ENCODE peak calls at places on chromosome 5, in six cellular contexts. P is HL-60, I is K562, H is stomach, Z is H1, D is transverse colon. F is an unnamed sample.

GRCh38 chr5:164562271-164562856 is 1056.9 kb downstream of the MAT2B start:
- DNase-seq in P (no peak), Z (no peak), I (no peak), D (no peak), H (no peak), F (no peak)

GRCh38 chr5:102498271-102499034 is at the start of gene SLCO6A1:
- DNase-seq in D (no peak), H (no peak), Z (no peak), I (peak), P (no peak), F (no peak)

GRCh38 chr5:100898504-100899346 is 4.4 kb downstream of the ST8SIA4 start:
- DNase-seq in D (no peak), P (no peak), I (no peak), Z (no peak), H (no peak), F (no peak)

GRCh38 chr5:79878131-79878630 is 112.9 kb downstream of the MTX3 start:
- DNase-seq in D (no peak), I (no peak), H (no peak), P (no peak), Z (no peak), F (no peak)

GRCh38 chr5:82234880-82235279 is 43.3 kb downstream of the RPS23 start:
- DNase-seq in P (no peak), Z (no peak), D (peak), H (no peak), I (no peak), F (no peak)

GRCh38 chr5:168413062-168413461 is 73.2 kb upstream of the RARS1 start:
- DNase-seq in D (peak), P (no peak), Z (no peak), H (no peak), I (no peak), F (no peak)

GRCh38 chr5:126354857-126355731 is 68.1 kb upstream of the GRAMD2B start:
- DNase-seq in P (no peak), H (no peak), D (no peak), Z (no peak), I (no peak), F (no peak)

GRCh38 chr5:126961128-126961527 is 69.2 kb downstream of the MARCHF3 start:
- DNase-seq in P (no peak), I (no peak), Z (no peak), H (no peak), D (no peak), F (no peak)

GRCh38 chr5:111697881-111698757 is 58.9 kb downstream of the NREP start:
- DNase-seq in Z (no peak), H (no peak), D (no peak), P (no peak), I (peak), F (no peak)

GRCh38 chr5:82164957-82165698 is 113.0 kb downstream of the RPS23 start:
- DNase-seq in I (peak), D (no peak), H (no peak), Z (no peak), P (no peak), F (peak)

GRCh38 chr5:16579142-16579541 is 37.7 kb downstream of the RETREG1 start:
- DNase-seq in I (no peak), D (no peak), H (peak), P (no peak), Z (no peak), F (peak)

GRCh38 chr5:96408276-96408777 is 24.7 kb downstream of the PCSK1 start:
- DNase-seq in I (no peak), D (no peak), P (no peak), Z (no peak), H (no peak), F (no peak)

GRCh38 chr5:160641405-160641804 is 210.6 kb downstream of the ATP10B start:
- DNase-seq in I (no peak), Z (no peak), D (no peak), H (no peak), P (no peak), F (no peak)

GRCh38 chr5:40853632-40854192 is 12.5 kb downstream of the CARD6 start:
- DNase-seq in P (no peak), D (no peak), I (peak), H (no peak), Z (no peak), F (no peak)

GRCh38 chr5:110884005-110884404 is 145.2 kb downstream of the SLC25A46 start:
- DNase-seq in Z (no peak), D (no peak), I (no peak), P (no peak), H (no peak), F (no peak)

GRCh38 chr5:59464969-59465368 is 428.6 kb downstream of the PDE4D start:
- DNase-seq in H (no peak), Z (no peak), P (no peak), D (no peak), I (no peak), F (no peak)

GRCh38 chr5:177495243-177496060 is 2.0 kb downstream of the PDLIM7 start:
- DNase-seq in H (peak), P (peak), I (peak), D (peak), Z (peak), F (no peak)

DNA sequence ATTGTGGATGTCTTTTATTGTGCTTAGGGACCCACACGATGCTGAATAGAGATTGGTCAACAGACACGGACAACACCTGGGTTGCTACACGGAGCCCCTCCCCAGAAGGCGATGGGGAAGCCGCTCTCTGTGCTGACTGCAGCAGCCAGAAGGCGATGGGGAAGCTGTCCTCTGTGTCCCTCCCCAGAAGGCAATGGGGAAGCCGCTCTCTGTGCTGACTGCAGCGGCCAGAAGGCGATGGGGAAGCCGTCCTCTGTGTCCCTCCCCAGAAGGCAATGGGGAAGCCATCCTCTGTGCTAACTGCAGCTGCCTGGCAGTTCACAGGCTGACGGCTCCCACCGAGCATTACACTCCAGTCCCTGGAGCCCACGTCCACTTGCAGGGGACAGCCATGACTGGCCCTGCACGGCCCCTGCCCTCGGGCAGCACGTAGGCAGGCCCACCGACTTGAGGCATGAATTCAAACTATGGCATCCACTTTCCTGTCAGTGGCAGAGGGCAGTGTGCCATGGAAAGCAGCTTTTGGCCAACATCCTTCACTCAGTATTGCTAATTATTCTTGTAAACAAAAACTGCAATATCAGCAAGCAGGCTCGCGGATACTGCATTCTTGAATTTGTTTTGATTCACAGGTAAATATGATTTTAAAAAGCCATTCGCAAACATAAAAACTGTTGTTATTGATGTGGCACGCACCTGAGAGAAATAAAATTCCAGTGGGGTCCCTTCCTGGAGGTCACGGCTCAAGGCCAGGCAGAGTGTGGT is 48.1 kb upstream of the CLPTM1L start:
- DNase-seq in I (no peak), Z (no peak), H (no peak), P (peak), D (no peak), F (no peak)
- H3K27ac ChIP-seq in I (no peak), Z (no peak), H (no peak), P (no peak), D (no peak), F (no peak)

GRCh38 chr5:123665822-123666371 is 153.9 kb downstream of the CSNK1G3 start:
- DNase-seq in I (no peak), H (no peak), D (no peak), P (no peak), Z (no peak), F (no peak)
- TF ChIP-seq CTCF in I (peak), H (no peak), D (no peak), P (no peak), Z (no peak), F (no peak)

GRCh38 chr5:43352131-43352530 is 38.9 kb upstream of the HMGCS1 start:
- DNase-seq in Z (no peak), H (no peak), I (peak), P (no peak), D (no peak), F (no peak)
- TF ChIP-seq POLR2AphosphoS5 in Z (no peak), H (no peak), I (no peak), P (no peak), D (no peak), F (no peak)

GRCh38 chr5:6732634-6733410 is 19.6 kb downstream of the TENT4A start:
- DNase-seq in H (no peak), Z (no peak), P (no peak), I (no peak), D (no peak), F (no peak)
- H3K27ac ChIP-seq in H (peak), Z (no peak), P (no peak), I (no peak), D (peak), F (no peak)

DNA sequence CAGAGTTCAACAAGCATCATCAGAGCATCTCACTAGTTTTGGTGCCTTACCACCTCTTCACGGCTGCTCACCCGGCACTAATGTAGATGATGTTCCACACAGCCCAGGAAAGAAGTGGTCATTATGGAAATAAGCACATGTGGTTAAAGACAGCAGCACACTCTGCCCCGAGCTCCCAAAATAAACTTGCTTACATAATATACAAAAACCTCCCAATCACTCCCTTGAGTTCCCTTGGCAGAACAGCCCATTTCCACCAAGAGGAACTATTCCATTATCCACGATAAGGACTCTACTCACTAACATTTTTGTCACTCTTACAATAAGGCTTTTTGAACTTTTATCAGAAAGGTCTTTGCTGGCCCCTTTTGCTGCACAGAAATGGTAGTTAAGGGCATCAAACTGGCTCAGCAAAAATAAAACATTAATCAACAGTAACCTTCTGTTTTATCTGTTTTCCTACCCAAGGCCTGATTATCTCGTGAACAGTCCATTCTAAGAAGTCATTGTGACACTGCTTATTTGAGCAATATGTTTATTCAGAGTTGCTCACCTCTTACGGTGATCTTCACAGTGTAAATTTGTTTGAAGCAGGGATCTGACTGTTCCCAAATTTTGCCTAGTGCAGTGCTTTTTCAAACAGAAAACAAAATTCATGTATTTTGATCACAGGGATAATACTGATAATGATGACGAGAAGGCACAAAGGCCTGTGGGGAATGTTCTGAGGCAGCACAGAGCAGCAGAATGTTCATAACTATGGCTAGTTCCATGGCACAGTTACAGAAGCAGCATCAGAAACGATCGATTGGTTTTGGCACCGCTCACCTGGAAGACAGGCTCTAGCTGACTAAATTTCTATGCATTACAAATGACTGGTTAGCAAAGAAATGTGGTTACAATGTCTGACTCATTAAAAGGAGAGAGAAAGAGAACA is 399.8 kb upstream of the PIK3R1 start:
- DNase-seq in D (no peak), H (no peak), P (no peak), Z (no peak), I (peak), F (peak)
- TF ChIP-seq CTCF in D (no peak), H (no peak), P (no peak), Z (no peak), I (no peak), F (no peak)

GRCh38 chr5:149133795-149134777 is 7.2 kb upstream of the ABLIM3 start:
- DNase-seq in I (peak), Z (no peak), D (no peak), P (no peak), H (peak), F (no peak)
- TF ChIP-seq POLR2AphosphoS5 in I (no peak), Z (no peak), D (no peak), P (no peak), H (peak), F (no peak)

GRCh38 chr5:62256161-62257017 is 49.6 kb upstream of the KIF2A start:
- DNase-seq in D (no peak), Z (no peak), I (peak), H (no peak), P (no peak), F (no peak)

GRCh38 chr5:62259699-62260220 is 46.2 kb upstream of the KIF2A start:
- DNase-seq in D (no peak), P (no peak), H (no peak), I (no peak), Z (no peak), F (no peak)

GRCh38 chr5:62260510-62260909 is 45.5 kb upstream of the KIF2A start:
- DNase-seq in H (no peak), I (no peak), D (no peak), P (no peak), Z (no peak), F (no peak)

GRCh38 chr5:62258654-62259053 is 47.4 kb upstream of the KIF2A start:
- DNase-seq in D (no peak), P (no peak), Z (no peak), H (no peak), I (no peak), F (no peak)

DNA sequence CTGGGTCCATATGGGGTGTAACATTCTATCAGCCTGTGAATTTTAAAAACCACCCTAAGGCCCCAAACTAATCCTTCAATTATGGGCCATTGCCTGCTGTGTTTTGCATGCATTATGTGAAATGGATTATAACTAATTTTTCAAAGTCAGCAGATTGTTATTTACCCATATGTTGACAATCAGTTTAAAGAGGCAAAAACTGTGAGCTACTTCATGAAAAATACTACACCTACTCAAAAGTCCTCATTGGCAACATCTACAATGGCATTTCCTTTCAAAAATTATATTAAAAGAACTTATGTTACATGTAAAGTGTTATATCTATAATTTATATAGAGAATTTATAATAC is 49.0 kb upstream of the KIF2A start:
- DNase-seq in Z (no peak), D (no peak), I (no peak), H (no peak), P (no peak), F (no peak)
- H3K27ac ChIP-seq in Z (no peak), D (no peak), I (no peak), H (no peak), P (no peak), F (no peak)

DNA sequence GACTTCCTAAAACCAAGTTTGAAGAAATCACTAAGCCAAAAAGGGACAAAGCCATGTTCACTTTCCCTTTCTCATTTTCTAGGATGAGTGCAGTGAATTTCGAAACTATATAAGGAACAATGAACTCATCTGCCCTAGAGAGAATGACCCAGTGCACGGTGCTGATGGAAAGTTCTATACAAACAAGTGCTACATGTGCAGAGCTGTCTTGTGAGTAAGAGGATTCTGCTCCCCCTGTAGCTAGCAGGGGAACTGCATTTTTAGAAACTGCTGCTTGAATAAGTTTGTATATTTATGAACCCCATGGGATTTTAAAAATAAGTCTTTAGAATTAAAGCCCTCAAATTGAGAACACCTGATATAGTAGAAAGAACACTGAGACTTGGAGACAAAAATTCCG is 42.7 kb upstream of the SPINK14 start:
- DNase-seq in D (no peak), I (no peak), P (no peak), H (no peak), Z (no peak), F (no peak)
- TF ChIP-seq CTCF in D (no peak), I (no peak), P (no peak), H (no peak), Z (no peak), F (no peak)

GRCh38 chr5:136236479-136237083 is 43.6 kb upstream of the SMIM32 start:
- DNase-seq in Z (no peak), I (no peak), D (no peak), P (no peak), H (no peak), F (no peak)
- TF ChIP-seq POLR2AphosphoS5 in Z (no peak), I (no peak), D (no peak), P (no peak), H (no peak), F (no peak)

F was measured in prostate gland.